ENCODE peak calls at places on chromosomes 2 and 18, in five cellular contexts. R, K, G, S and V are unnamed samples.

GRCh38 chr2:12318427-12319057 is 398.2 kb upstream of the TRIB2 start:
- DNase-seq in R (peak; percentile 98), K (no peak), G (no peak), S (no peak), V (no peak)

GRCh38 chr2:160719116-160719515 is 225.5 kb upstream of the RBMS1 start:
- DNase-seq in R (peak; percentile 84), K (peak; percentile 14), G (no peak), S (no peak), V (no peak)

GRCh38 chr18:70337139-70337972 is 48.5 kb downstream of the SOCS6 start:
- DNase-seq in R (peak; percentile 92), K (peak; percentile 75), G (peak; percentile 31), S (no peak), V (no peak)

GRCh38 chr2:84643991-84644390 is 127.7 kb downstream of the DNAH6 start:
- DNase-seq in R (no peak), K (no peak), G (no peak), S (no peak), V (no peak)

GRCh38 chr18:25561923-25562322 is 210.0 kb upstream of the ZNF521 start:
- DNase-seq in R (peak; percentile 37), K (peak; percentile 27), G (no peak), S (peak; percentile 21), V (no peak)

GRCh38 chr2:122203523-122203922 is 448.1 kb downstream of the TSN start:
- DNase-seq in R (peak; percentile 84), K (peak; percentile 95), G (no peak), S (no peak), V (no peak)

GRCh38 chr2:29108225-29108624 is 7.0 kb upstream of the CLIP4 start:
- DNase-seq in R (peak; percentile 95), K (peak; percentile 88), G (no peak), S (no peak), V (no peak)

GRCh38 chr2:171341394-171341793 is 92.4 kb downstream of the METTL8 start:
- DNase-seq in R (no peak), K (no peak), G (no peak), S (no peak), V (no peak)

GRCh38 chr2:150211164-150211631 is 276.3 kb downstream of the RND3 start:
- DNase-seq in R (peak; percentile 77), K (peak; percentile 63), G (no peak), S (no peak), V (no peak)

GRCh38 chr18:72233106-72233505 is 311.0 kb downstream of the CBLN2 start:
- DNase-seq in R (no peak), K (no peak), G (no peak), S (no peak), V (no peak)

GRCh38 chr2:137964066-137964858 is at the start of gene HNMT:
- DNase-seq in R (peak; percentile 85), K (peak; percentile 84), G (no peak), S (no peak), V (no peak)

GRCh38 chr2:39375917-39376316 is 61.2 kb downstream of the MAP4K3 start:
- DNase-seq in R (no peak), K (no peak), G (no peak), S (no peak), V (no peak)

GRCh38 chr2:152097291-152098032 is 1.4 kb downstream of the CACNB4 start:
- DNase-seq in R (peak; percentile 47), K (peak; percentile 21), G (no peak), S (no peak), V (no peak)

GRCh38 chr18:23355206-23355605 is 97.9 kb upstream of the RIOK3 start:
- DNase-seq in R (no peak), K (no peak), G (no peak), S (no peak), V (no peak)

GRCh38 chr2:3493610-3493997 is 25.7 kb downstream of the ADI1 start:
- DNase-seq in R (peak; percentile 41), K (peak; percentile 85), G (no peak), S (no peak), V (no peak)

GRCh38 chr2:128776461-128776971 is 457.8 kb upstream of the HS6ST1 start:
- DNase-seq in R (no peak), K (no peak), G (no peak), S (no peak), V (no peak)

GRCh38 chr2:240958366-240959213 is 39.8 kb upstream of the SNED1 start:
- DNase-seq in R (no peak), K (no peak), G (no peak), S (no peak), V (no peak)

GRCh38 chr2:100882645-100883613 is 63.0 kb downstream of the NPAS2 start:
- DNase-seq in R (peak; percentile 28), K (no peak), G (no peak), S (no peak), V (no peak)

GRCh38 chr18:9835112-9835755 is 50.5 kb upstream of the TXNDC2 start:
- DNase-seq in R (no peak), K (no peak), G (no peak), S (no peak), V (no peak)

GRCh38 chr2:240435457-240435954 is at the start of gene GPC1:
- DNase-seq in R (peak; percentile 86), K (peak; percentile 90), G (no peak), S (peak; percentile 91), V (no peak)

GRCh38 chr2:216698895-216699294 is 3.5 kb upstream of the IGFBP5 start:
- DNase-seq in R (peak; percentile 73), K (peak; percentile 78), G (peak; percentile 20), S (peak; percentile 67), V (no peak)

GRCh38 chr2:135819211-135819610 is 17.8 kb downstream of the LCT start:
- DNase-seq in R (peak; percentile 56), K (peak; percentile 24), G (no peak), S (no peak), V (no peak)

GRCh38 chr2:34627003-34627402 is 1027.9 kb upstream of the FAM98A start:
- DNase-seq in R (no peak), K (no peak), G (no peak), S (no peak), V (no peak)

GRCh38 chr2:216017365-216017764 is 4.0 kb upstream of the MREG start:
- DNase-seq in R (peak; percentile 52), K (no peak), G (no peak), S (peak; percentile 44), V (peak; percentile 55)

GRCh38 chr2:226426292-226426736 is 373.3 kb downstream of the IRS1 start:
- DNase-seq in R (peak; percentile 93), K (peak; percentile 84), G (no peak), S (no peak), V (no peak)

GRCh38 chr2:64601785-64602391 is 51.8 kb downstream of the SERTAD2 start:
- DNase-seq in R (no peak), K (no peak), G (no peak), S (no peak), V (no peak)

GRCh38 chr2:29273004-29273703 is 157.9 kb downstream of the CLIP4 start:
- DNase-seq in R (no peak), K (no peak), G (no peak), S (no peak), V (no peak)

GRCh38 chr18:23231340-23232021 is 96.2 kb downstream of the CABLES1 start:
- DNase-seq in R (peak; percentile 98), K (peak; percentile 96), G (peak; percentile 98), S (peak; percentile 82), V (peak; percentile 97)

GRCh38 chr2:159349674-159350299 is 63.3 kb upstream of the WDSUB1 start:
- DNase-seq in R (no peak), K (no peak), G (no peak), S (no peak), V (no peak)

GRCh38 chr2:14937336-14937735 is 304.8 kb downstream of the LRATD1 start:
- DNase-seq in R (no peak), K (no peak), G (no peak), S (no peak), V (no peak)

GRCh38 chr2:240196716-240197438 is 56.4 kb upstream of the OTOS start:
- DNase-seq in R (no peak), K (no peak), G (no peak), S (no peak), V (no peak)

GRCh38 chr2:109009920-109010610 is 21.0 kb upstream of the EDAR start:
- DNase-seq in R (no peak), K (peak; percentile 24), G (no peak), S (no peak), V (no peak)

GRCh38 chr2:33000986-33001385 is 54.2 kb downstream of the LTBP1 start:
- DNase-seq in R (peak; percentile 88), K (no peak), G (no peak), S (no peak), V (no peak)

GRCh38 chr2:27638023-27638637 is 9.3 kb downstream of the GPN1 start:
- DNase-seq in R (peak; percentile 36), K (no peak), G (no peak), S (no peak), V (no peak)

GRCh38 chr18:7895346-7895745 is 328.2 kb downstream of the PTPRM start:
- DNase-seq in R (no peak), K (no peak), G (no peak), S (no peak), V (no peak)